ENCODE peak calls at places on chromosomes 5 and 9, in four cellular contexts. G is Panc1, S is heart right ventricle, U is colonic mucosa. Y is an unnamed sample.

GRCh38 chr9:2987679-2988078 is 143.8 kb upstream of the PUM3 start:
- DNase-seq in S (no peak), G (no peak), U (no peak), Y (no peak)

GRCh38 chr9:110947645-110948044 is 90.6 kb downstream of the LPAR1 start:
- DNase-seq in S (no peak), G (no peak), U (no peak), Y (no peak)

GRCh38 chr5:157842787-157843186 is 16.2 kb downstream of the CLINT1 start:
- DNase-seq in S (no peak), U (no peak), G (no peak), Y (no peak)

GRCh38 chr5:74320526-74320925 is 320.0 kb downstream of the ENC1 start:
- DNase-seq in U (no peak), G (no peak), S (no peak), Y (no peak)

GRCh38 chr9:133163559-133164208 is at the start of gene GBGT1:
- DNase-seq in S (peak), U (peak), G (no peak), Y (peak)

GRCh38 chr5:146059349-146060220 is 45.8 kb downstream of the PLAC8L1 start:
- DNase-seq in S (peak), U (no peak), G (no peak), Y (no peak)

GRCh38 chr9:34163439-34163838 is 15.4 kb upstream of the UBAP1 start:
- DNase-seq in S (no peak), G (no peak), U (no peak), Y (peak)

GRCh38 chr5:146005723-146006122 is 69.3 kb downstream of the SH3RF2 start:
- DNase-seq in U (no peak), S (no peak), G (no peak), Y (no peak)

GRCh38 chr9:72292874-72293607 is 72.0 kb downstream of the ZFAND5 start:
- DNase-seq in U (peak), S (no peak), G (peak), Y (peak)

GRCh38 chr9:72294952-72295351 is 70.1 kb downstream of the ZFAND5 start:
- DNase-seq in U (peak), G (no peak), S (no peak), Y (no peak)

GRCh38 chr9:72292184-72292787 is 72.7 kb downstream of the ZFAND5 start:
- DNase-seq in G (no peak), S (no peak), U (no peak), Y (no peak)

GRCh38 chr9:72290311-72290710 is 74.7 kb downstream of the ZFAND5 start:
- DNase-seq in S (no peak), U (no peak), G (no peak), Y (no peak)
- H3K27ac ChIP-seq in S (no peak), U (no peak), G (no peak), Y (no peak)

GRCh38 chr5:77437194-77437593 is 54.9 kb downstream of the WDR41 start:
- DNase-seq in U (no peak), G (no peak), S (no peak), Y (no peak)
- TF ChIP-seq CTCF in U (no peak), G (peak), S (no peak), Y (peak)

GRCh38 chr9:121763131-121763530 is 111.7 kb downstream of the DAB2IP start:
- DNase-seq in S (no peak), U (no peak), G (no peak), Y (no peak)

GRCh38 chr9:121765021-121765950 is 113.9 kb downstream of the DAB2IP start:
- DNase-seq in S (peak), G (no peak), U (no peak), Y (peak)

GRCh38 chr9:121766081-121766683 is 114.7 kb downstream of the DAB2IP start:
- DNase-seq in U (no peak), G (no peak), S (no peak), Y (no peak)

GRCh38 chr9:121763561-121764370 is 112.3 kb downstream of the DAB2IP start:
- DNase-seq in U (no peak), S (no peak), G (no peak), Y (peak)

GRCh38 chr9:121764371-121764730 is 112.9 kb downstream of the DAB2IP start:
- DNase-seq in G (no peak), S (no peak), U (no peak), Y (no peak)
- H3K27ac ChIP-seq in G (no peak), S (peak), U (no peak), Y (peak)

DNA sequence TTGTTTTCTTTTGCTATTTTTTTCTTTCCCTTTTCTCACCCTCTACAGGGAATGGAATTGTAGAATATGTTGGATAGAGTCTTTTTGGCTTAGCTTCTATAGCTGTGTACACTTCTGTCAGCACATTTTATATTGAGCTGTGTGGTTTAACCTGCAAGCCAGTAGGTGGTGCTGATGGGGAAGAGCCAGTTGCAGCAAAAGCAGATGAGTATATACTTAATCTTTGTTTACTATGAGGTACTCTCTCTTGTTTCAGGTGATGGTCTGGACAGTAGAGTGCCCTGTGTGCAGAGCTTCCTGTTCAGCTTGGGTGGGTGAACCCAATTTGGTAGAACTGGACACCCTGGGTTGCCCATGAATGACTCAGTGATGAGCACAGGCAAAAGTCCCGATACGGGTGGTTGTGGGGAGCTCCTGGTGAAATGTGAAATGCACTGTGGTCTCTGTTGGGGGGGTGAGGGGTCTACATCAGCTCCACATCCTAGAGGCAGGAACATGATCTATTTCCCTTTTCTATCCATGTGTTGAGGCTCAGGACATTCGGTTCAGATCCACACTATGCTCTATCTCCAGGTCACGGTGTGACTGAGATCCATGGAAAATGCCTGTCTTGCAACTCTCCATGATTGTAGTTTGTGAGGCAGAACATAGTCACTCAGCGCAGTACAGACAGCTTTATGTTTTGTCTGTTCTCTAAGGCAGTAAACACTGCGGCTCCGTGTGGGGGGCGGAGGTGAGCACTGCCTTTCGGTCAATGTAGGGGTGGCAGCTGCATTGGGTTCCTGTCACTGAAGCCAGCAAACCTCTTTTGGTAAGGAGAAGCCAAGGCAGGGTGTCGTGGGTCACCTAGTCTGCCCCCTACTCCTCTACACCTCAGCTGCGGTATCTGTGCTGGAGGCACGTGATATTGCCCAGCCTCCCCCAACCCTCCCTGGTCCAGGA is 353.2 kb downstream of the PRR16 start:
- DNase-seq in U (no peak), S (no peak), G (no peak), Y (no peak)
- TF ChIP-seq CTCF in U (no peak), S (peak), G (peak), Y (peak)

GRCh38 chr9:78866228-78867132 is 569.6 kb downstream of the PSAT1 start:
- DNase-seq in G (peak), S (no peak), U (no peak), Y (peak)
- H3K27ac ChIP-seq in G (peak), S (no peak), U (no peak), Y (no peak)

GRCh38 chr5:116557669-116558271 is 16.9 kb downstream of the SEMA6A start:
- DNase-seq in G (no peak), S (no peak), U (no peak), Y (no peak)
- TF ChIP-seq CTCF in G (peak), S (peak), U (peak), Y (peak)